ENCODE peak calls at places on chromosomes 12 and 14, in nine cellular contexts. H, D, Y, O, Z, V, C, X and J are unnamed samples.

GRCh38 chr12:26465419-26466097 is 270.2 kb downstream of the SSPN start:
- DNase-seq in H (no peak), V (no peak), C (no peak), Z (no peak), Y (no peak), O (peak), X (no peak), D (no peak), J (no peak)

GRCh38 chr12:18130855-18131254 is 40.9 kb upstream of the RERGL start:
- DNase-seq in X (no peak), C (no peak), O (no peak), H (no peak), Z (no peak), D (no peak), Y (no peak), V (no peak), J (no peak)

GRCh38 chr14:100298551-100299237 is 7.5 kb downstream of the SLC25A29 start:
- DNase-seq in O (no peak), X (no peak), D (peak), Y (no peak), C (no peak), V (no peak), H (no peak), Z (no peak), J (no peak)

GRCh38 chr14:50542941-50543418 is 10.6 kb upstream of the MAP4K5 start:
- DNase-seq in V (peak), X (no peak), O (peak), C (no peak), H (peak), D (no peak), Z (no peak), Y (no peak), J (no peak)

GRCh38 chr14:92408186-92408585 is 85.2 kb downstream of the SLC24A4 start:
- DNase-seq in D (no peak), H (no peak), Z (no peak), X (no peak), V (no peak), Y (no peak), C (no peak), O (no peak), J (no peak)

GRCh38 chr14:59187802-59188460 is 536 bp upstream of the DAAM1 start:
- DNase-seq in C (no peak), D (peak), H (peak), Y (no peak), X (peak), O (peak), Z (no peak), V (no peak), J (no peak)

GRCh38 chr14:76924363-76925151 is 98.3 kb downstream of the LRRC74A start:
- DNase-seq in H (no peak), X (no peak), D (no peak), C (no peak), Z (no peak), Y (no peak), O (peak), V (no peak), J (no peak)

GRCh38 chr14:69325086-69325485 is 65.1 kb downstream of the GALNT16 start:
- DNase-seq in D (peak), O (no peak), X (no peak), C (no peak), V (no peak), Z (no peak), H (no peak), Y (no peak), J (no peak)

GRCh38 chr12:87931764-87932163 is 97.4 kb downstream of the C12orf50 start:
- DNase-seq in C (no peak), H (no peak), Y (no peak), O (no peak), X (no peak), D (no peak), Z (no peak), V (no peak), J (no peak)

GRCh38 chr14:104282332-104283196 is 144.2 kb downstream of the KIF26A start:
- DNase-seq in O (no peak), D (no peak), H (peak), V (peak), Y (no peak), C (no peak), X (no peak), Z (no peak), J (no peak)

GRCh38 chr14:76516884-76517283 is 140.9 kb downstream of the ESRRB start:
- DNase-seq in Z (no peak), Y (no peak), D (peak), V (no peak), H (no peak), C (no peak), X (no peak), O (no peak), J (no peak)

GRCh38 chr14:69693145-69693544 is 73.8 kb upstream of the SRSF5 start:
- DNase-seq in V (peak), O (no peak), C (no peak), H (peak), X (no peak), D (peak), Z (no peak), Y (no peak), J (no peak)

GRCh38 chr14:36659822-36660735 is 1.6 kb upstream of the PAX9 start:
- DNase-seq in C (no peak), H (no peak), D (no peak), V (no peak), Y (no peak), O (peak), Z (no peak), X (no peak), J (no peak)

GRCh38 chr12:116092162-116092561 is 185.3 kb downstream of the MED13L start:
- DNase-seq in V (no peak), X (no peak), D (no peak), Y (no peak), H (no peak), C (no peak), O (no peak), Z (no peak), J (no peak)

GRCh38 chr14:55477680-55478079 is 37.3 kb upstream of the TBPL2 start:
- DNase-seq in V (no peak), X (no peak), D (no peak), H (no peak), Y (no peak), C (no peak), Z (no peak), O (no peak), J (no peak)

GRCh38 chr14:99774526-99775307 is 18.5 kb upstream of the EML1 start:
- DNase-seq in C (no peak), H (peak), Z (no peak), O (no peak), D (no peak), X (no peak), Y (no peak), V (peak), J (no peak)

GRCh38 chr12:118790578-118790977 is 190.8 kb upstream of the SRRM4 start:
- DNase-seq in D (no peak), Y (no peak), Z (no peak), V (no peak), H (no peak), O (no peak), X (no peak), C (no peak), J (no peak)

GRCh38 chr14:45156067-45156466 is 20.3 kb downstream of the FANCM start:
- DNase-seq in X (no peak), D (no peak), O (no peak), H (no peak), V (no peak), Z (no peak), Y (no peak), C (no peak), J (no peak)

GRCh38 chr12:57211791-57212700 is 4.5 kb upstream of the NXPH4 start:
- DNase-seq in C (no peak), O (no peak), D (no peak), Z (no peak), X (no peak), V (no peak), H (no peak), Y (no peak), J (no peak)

GRCh38 chr14:59632381-59632780 is 55.8 kb upstream of the CCDC175 start:
- DNase-seq in Z (no peak), C (no peak), V (peak), Y (no peak), X (no peak), H (peak), D (no peak), O (peak), J (no peak)

GRCh38 chr14:73786942-73787759 is 64.5 kb upstream of the PTGR2 start:
- DNase-seq in Z (no peak), X (peak), O (peak), D (peak), Y (no peak), H (peak), C (no peak), V (peak), J (no peak)

GRCh38 chr12:115767921-115768320 is 509.6 kb downstream of the MED13L start:
- DNase-seq in V (no peak), H (no peak), O (no peak), Z (no peak), C (no peak), D (no peak), Y (no peak), X (no peak), J (no peak)

GRCh38 chr12:107287436-107288413 is 194.4 kb upstream of the CRY1 start:
- DNase-seq in C (no peak), D (no peak), Y (no peak), V (no peak), Z (no peak), O (no peak), H (no peak), X (no peak), J (no peak)

GRCh38 chr12:49703647-49704137 is 3.5 kb downstream of the FMNL3 start:
- DNase-seq in X (no peak), D (no peak), Z (no peak), V (no peak), Y (no peak), H (peak), O (no peak), C (no peak), J (no peak)

GRCh38 chr12:32053881-32054624 is 52.6 kb upstream of the BICD1 start:
- DNase-seq in D (no peak), Y (no peak), V (no peak), X (no peak), O (no peak), Z (no peak), H (no peak), C (no peak), J (no peak)

GRCh38 chr12:8590842-8591545 is 21.7 kb downstream of the AICDA start:
- DNase-seq in X (no peak), H (no peak), Y (peak), V (no peak), D (no peak), Z (no peak), O (peak), C (peak), J (peak)

GRCh38 chr14:38850664-38851063 is 252.4 kb downstream of the SEC23A start:
- DNase-seq in X (no peak), D (no peak), O (no peak), Z (no peak), H (no peak), Y (no peak), C (no peak), V (no peak), J (no peak)

GRCh38 chr14:22489957-22490950 is 98.8 kb downstream of the DAD1 start:
- DNase-seq in V (no peak), H (no peak), C (no peak), X (no peak), D (no peak), Y (no peak), O (no peak), Z (no peak), J (no peak)

GRCh38 chr12:51631591-51631990 is 40.6 kb downstream of the SCN8A start:
- DNase-seq in H (no peak), D (no peak), Z (no peak), C (no peak), X (no peak), V (no peak), Y (no peak), O (no peak), J (no peak)

GRCh38 chr12:47903151-47903611 is 1.6 kb downstream of the VDR start:
- DNase-seq in V (peak), O (no peak), X (no peak), Z (no peak), D (no peak), C (no peak), H (peak), Y (peak), J (no peak)

GRCh38 chr12:38931461-38931860 is 26.1 kb upstream of the CPNE8 start:
- DNase-seq in C (no peak), X (no peak), D (no peak), H (no peak), O (no peak), Z (no peak), V (no peak), Y (no peak), J (no peak)

GRCh38 chr14:75247286-75247922 is 31.2 kb upstream of the FOS start:
- DNase-seq in C (no peak), V (no peak), O (no peak), Y (no peak), H (peak), Z (no peak), X (no peak), D (no peak), J (no peak)

GRCh38 chr12:10073266-10073665 is 25.5 kb downstream of the CLEC1A start:
- DNase-seq in Z (no peak), C (no peak), H (no peak), V (no peak), Y (no peak), X (no peak), O (no peak), D (no peak), J (no peak)

GRCh38 chr12:20366776-20367409 is 1.4 kb upstream of the PDE3A start:
- DNase-seq in V (no peak), H (no peak), Z (no peak), Y (no peak), X (no peak), D (no peak), O (no peak), C (no peak), J (no peak)
- TF ChIP-seq POLR2AphosphoS5 in V (no peak), H (no peak), Z (no peak), Y (no peak), X (no peak), D (no peak), O (no peak), C (no peak), J (no peak)

GRCh38 chr14:95471526-95472304 is 44.7 kb downstream of the SYNE3 start:
- DNase-seq in Y (no peak), O (no peak), X (no peak), H (no peak), C (no peak), Z (no peak), V (no peak), D (no peak), J (no peak)
- TF ChIP-seq POLR2AphosphoS5 in Y (no peak), O (no peak), X (no peak), H (no peak), C (no peak), Z (no peak), V (no peak), D (no peak), J (no peak)

GRCh38 chr14:105467249-105467941 is 7.2 kb upstream of the CRIP2 start:
- DNase-seq in C (no peak), Z (no peak), V (no peak), Y (no peak), O (no peak), D (no peak), H (no peak), X (peak), J (no peak)
- TF ChIP-seq POLR2AphosphoS5 in C (no peak), Z (no peak), V (no peak), Y (no peak), O (no peak), D (no peak), H (no peak), X (no peak), J (no peak)

DNA sequence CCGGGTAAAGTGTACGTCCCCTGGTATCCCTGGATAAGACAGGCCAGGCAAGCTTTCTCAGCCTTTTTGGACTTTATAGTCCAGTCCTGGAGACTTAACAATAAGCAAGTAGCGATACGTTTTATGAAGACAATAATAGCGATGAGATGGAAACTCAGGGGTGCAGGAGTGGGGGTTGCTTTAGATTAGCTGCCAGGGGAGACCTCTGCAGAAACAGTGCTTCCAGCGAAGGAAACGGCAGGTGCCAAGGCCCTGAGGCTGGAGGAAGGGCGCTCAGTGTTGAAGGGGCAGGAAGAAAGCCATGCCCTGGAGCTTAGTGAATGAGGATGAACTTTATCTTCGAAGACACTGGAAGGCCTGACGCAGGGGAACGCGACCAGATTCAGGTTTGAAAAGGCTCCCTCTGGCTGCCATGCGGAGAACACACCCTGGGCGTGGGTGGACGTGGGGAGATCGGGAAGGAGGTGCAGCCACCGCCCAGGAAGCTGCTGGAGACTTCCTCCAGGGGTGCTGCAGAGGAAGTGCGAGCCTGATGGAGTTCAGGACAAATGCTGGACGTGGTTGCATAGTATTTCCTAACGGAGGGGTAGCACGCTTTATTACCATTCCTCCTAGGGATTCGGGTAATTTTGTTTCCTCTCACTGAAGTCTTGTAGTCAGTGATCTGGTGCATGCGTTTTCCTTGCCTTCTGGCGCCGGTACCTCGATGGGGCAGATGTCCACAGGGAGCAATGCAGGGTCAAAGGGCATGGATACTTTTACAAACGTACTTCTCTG is 26.1 kb upstream of the UBC start:
- DNase-seq in O (peak), V (peak), H (peak), Z (no peak), D (peak), C (no peak), X (peak), Y (peak), J (no peak)
- TF ChIP-seq POLR2AphosphoS5 in O (no peak), V (peak), H (peak), Z (peak), D (peak), C (no peak), X (peak), Y (peak), J (peak)

GRCh38 chr14:105489607-105490317 is 1.3 kb upstream of the TEDC1 start:
- DNase-seq in Z (no peak), X (peak), V (peak), H (peak), Y (peak), O (peak), C (peak), D (peak), J (peak)
- TF ChIP-seq POLR2AphosphoS5 in Z (peak), X (peak), V (peak), H (peak), Y (peak), O (peak), C (no peak), D (peak), J (no peak)

DNA sequence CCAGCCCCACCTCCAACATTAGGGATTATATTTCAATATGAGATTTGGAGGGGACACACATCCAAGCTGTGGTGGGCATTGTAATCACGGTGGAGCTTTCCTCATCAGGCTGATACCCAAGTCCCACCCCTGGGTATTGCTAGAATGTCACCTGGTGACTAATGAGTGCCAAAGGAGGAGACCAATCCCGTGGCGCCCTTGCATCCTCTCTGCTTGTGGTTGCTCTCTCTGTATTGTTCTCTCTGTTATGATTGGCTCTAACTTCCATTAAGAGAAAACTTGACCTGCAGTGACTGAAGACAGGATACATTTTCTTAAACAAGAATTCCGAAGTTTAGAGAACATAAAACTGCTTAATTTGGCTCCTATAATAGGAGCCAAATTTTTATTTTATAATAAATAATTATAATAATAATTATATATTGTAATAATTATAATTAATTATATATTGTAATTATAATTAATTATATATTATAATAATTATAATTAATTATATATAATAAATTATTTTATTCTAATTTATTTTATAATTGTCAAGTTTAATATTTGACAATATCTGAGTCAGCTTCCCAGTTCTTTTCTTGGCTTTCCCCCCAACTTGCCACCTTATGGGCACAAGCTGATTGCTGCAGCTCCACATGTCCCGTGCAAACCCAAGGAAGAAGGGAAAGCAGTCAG is 420.1 kb downstream of the DIO2 start:
- DNase-seq in O (no peak), X (no peak), Y (no peak), H (no peak), C (no peak), V (no peak), D (no peak), Z (no peak), J (no peak)
- TF ChIP-seq POLR2AphosphoS5 in O (no peak), X (no peak), Y (no peak), H (no peak), C (no peak), V (no peak), D (no peak), Z (no peak), J (no peak)

GRCh38 chr12:6535960-6536847 is 1.9 kb downstream of the GAPDH start:
- DNase-seq in X (no peak), V (no peak), C (no peak), H (no peak), D (no peak), Z (no peak), Y (no peak), O (no peak), J (no peak)
- TF ChIP-seq POLR2AphosphoS5 in X (no peak), V (no peak), C (no peak), H (no peak), D (no peak), Z (no peak), Y (peak), O (peak), J (peak)